ENCODE peak calls at places on chromosomes 3 and 15, in six cellular contexts. G is cardiac muscle cell; V is left ventricle myocardium inferior; J is psoas muscle; S is CD8-positive, alpha-beta T cell; H is heart left ventricle. K is an unnamed sample. For H3K4me1, the result is how much of the 10 kb centered on the place peaks cover.

GRCh38 chr3:131072099-131072559 is 45.5 kb downstream of the NEK11 start:
- DNase-seq in S (no peak), G (peak), V (no peak), H (no peak), J (no peak), K (no peak)

GRCh38 chr3:127693336-127693843 is 20.6 kb downstream of the ABTB1 start:
- DNase-seq in V (no peak), G (no peak), J (peak), H (peak), S (no peak), K (no peak)

GRCh38 chr15:59138243-59138642 is 33.3 kb downstream of the CCNB2 start:
- DNase-seq in G (peak), H (no peak), V (no peak), J (peak), S (peak), K (peak)

GRCh38 chr3:110420158-110420641 is 651.4 kb upstream of the NECTIN3 start:
- DNase-seq in G (peak), S (no peak), H (no peak), V (no peak), J (no peak), K (no peak)

GRCh38 chr3:146590521-146590920 is 14.6 kb downstream of the PLSCR5 start:
- DNase-seq in J (no peak), H (no peak), G (peak), S (no peak), V (no peak), K (no peak)

GRCh38 chr3:46565607-46566039 is 479 bp downstream of the LRRC2 start:
- DNase-seq in G (no peak), J (peak), S (no peak), V (peak), H (peak), K (peak)

GRCh38 chr15:90592144-90592887 is 62.6 kb downstream of the CRTC3 start:
- DNase-seq in H (no peak), V (no peak), J (no peak), G (peak), S (no peak), K (no peak)

GRCh38 chr3:60215952-60216351 is 1035.3 kb downstream of the FHIT start:
- DNase-seq in S (no peak), V (no peak), J (no peak), G (no peak), H (no peak), K (no peak)

GRCh38 chr3:187085933-187086332 is 53.4 kb downstream of the RPL39L start:
- DNase-seq in S (no peak), V (no peak), J (no peak), H (no peak), G (no peak), K (no peak)

GRCh38 chr3:128123538-128124368 is at the start of gene RUVBL1:
- DNase-seq in H (peak), G (peak), S (peak), J (peak), V (peak), K (peak)

GRCh38 chr3:48898383-48899234 is at the start of gene SLC25A20:
- DNase-seq in G (peak), S (peak), J (peak), V (peak), H (peak), K (peak)

GRCh38 chr3:12708584-12709192 is 44.8 kb upstream of the RAF1 start:
- DNase-seq in G (peak), S (no peak), J (peak), H (no peak), V (peak), K (peak)

GRCh38 chr3:123312331-123313265 is 110.9 kb downstream of the SEC22A start:
- DNase-seq in S (no peak), G (no peak), H (peak), V (no peak), J (no peak), K (no peak)

GRCh38 chr3:64343692-64344440 is 118.6 kb upstream of the PRICKLE2 start:
- DNase-seq in H (no peak), J (no peak), V (no peak), G (peak), S (no peak), K (no peak)

GRCh38 chr15:79140846-79141570 is 50.4 kb upstream of the RASGRF1 start:
- DNase-seq in V (no peak), G (no peak), J (no peak), S (no peak), H (no peak), K (no peak)

GRCh38 chr15:100002091-100002620 is 268.9 kb upstream of the LYSMD4 start:
- DNase-seq in G (no peak), V (no peak), J (no peak), H (no peak), S (no peak), K (no peak)

GRCh38 chr15:46808834-46809233 is 908.5 kb upstream of the SEMA6D start:
- DNase-seq in G (no peak), H (no peak), V (no peak), J (no peak), S (no peak), K (no peak)

GRCh38 chr3:73461582-73461981 is 163.2 kb downstream of the PDZRN3 start:
- DNase-seq in J (no peak), H (no peak), S (no peak), V (peak), G (peak), K (peak)

GRCh38 chr15:89680282-89680873 is 1.2 kb upstream of the PLIN1 start:
- DNase-seq in V (peak), J (peak), S (no peak), H (no peak), G (peak), K (peak)

GRCh38 chr15:58870451-58870850 is 63.0 kb downstream of the SLTM start:
- DNase-seq in V (no peak), H (no peak), G (peak), S (no peak), J (no peak), K (no peak)

GRCh38 chr15:41809526-41810220 is 18.2 kb upstream of the JMJD7 start:
- DNase-seq in S (no peak), G (no peak), V (no peak), H (no peak), J (no peak), K (no peak)

GRCh38 chr3:113275876-113276580 is 64.7 kb downstream of the BOC start:
- DNase-seq in V (peak), G (peak), J (peak), S (no peak), H (no peak), K (no peak)

GRCh38 chr3:121063628-121064027 is 155.6 kb downstream of the STXBP5L start:
- DNase-seq in H (no peak), V (no peak), S (no peak), J (no peak), G (no peak), K (no peak)

GRCh38 chr3:188594137-188594536 is 440.2 kb downstream of the LPP start:
- DNase-seq in H (no peak), V (no peak), S (no peak), J (no peak), G (peak), K (no peak)

GRCh38 chr3:156910022-156910421 is 83.9 kb downstream of the LEKR1 start:
- DNase-seq in H (no peak), J (no peak), V (no peak), S (no peak), G (no peak), K (no peak)

GRCh38 chr3:188084751-188085595 is 69.0 kb upstream of the LPP start:
- DNase-seq in G (no peak), S (no peak), H (no peak), J (no peak), V (no peak), K (no peak)

GRCh38 chr3:13559751-13560540 is 11.0 kb downstream of the FBLN2 start:
- DNase-seq in G (no peak), V (peak), J (peak), S (no peak), H (peak), K (no peak)

DNA sequence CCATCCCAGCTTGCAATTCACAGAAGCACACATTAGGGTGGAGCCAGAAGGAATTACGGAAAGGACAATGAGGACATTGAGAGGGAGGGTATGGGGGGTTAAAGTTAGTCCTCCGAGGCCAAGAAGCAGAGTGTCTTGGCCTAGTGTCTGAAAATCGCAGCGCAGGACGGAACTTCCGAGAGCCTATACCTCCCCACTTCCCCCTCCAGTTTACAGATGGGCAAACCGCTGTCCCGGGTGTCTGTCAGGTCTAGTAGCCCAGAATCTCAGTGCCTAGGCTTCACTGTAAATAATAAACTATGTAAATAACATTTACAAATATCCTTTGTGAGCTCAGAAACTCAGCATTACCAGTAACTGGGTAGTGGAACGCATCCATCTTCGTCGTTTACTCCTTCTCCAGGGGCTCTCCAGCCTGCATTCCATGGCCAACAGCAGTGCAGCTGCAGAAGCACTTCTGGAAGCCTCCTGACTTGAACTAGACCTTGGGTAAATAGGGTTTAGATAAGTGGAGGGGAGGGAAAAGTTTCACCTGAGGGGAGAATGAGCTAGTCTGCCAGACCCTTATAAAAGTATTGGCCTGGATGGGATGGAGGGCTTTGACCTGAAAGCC is 962 bp downstream of the ADPRH start:
- DNase-seq in J (peak), G (peak), H (no peak), V (peak), S (no peak), K (no peak)
- H3K4me3 ChIP-seq in J (peak), G (peak), H (peak), V (peak), S (peak), K (peak)

GRCh38 chr3:160399347-160400047 is at the start of gene SMC4:
- DNase-seq in H (peak), V (peak), S (no peak), G (peak), J (peak), K (peak)

GRCh38 chr3:160400048-160400630 is 689 bp downstream of the SMC4 start:
- DNase-seq in G (peak), H (peak), S (peak), J (peak), V (peak), K (peak)

GRCh38 chr3:160402249-160403027 is 3.0 kb downstream of the SMC4 start:
- DNase-seq in H (no peak), S (no peak), J (no peak), V (no peak), G (peak), K (no peak)

GRCh38 chr3:160401301-160402095 is 2.0 kb downstream of the SMC4 start:
- DNase-seq in H (no peak), J (no peak), S (no peak), V (no peak), G (peak), K (no peak)

GRCh38 chr3:160400631-160401150 is 1.2 kb downstream of the SMC4 start:
- DNase-seq in J (no peak), G (peak), S (peak), H (peak), V (peak), K (peak)
- H3K4me1 ChIP-seq in J (under half), G (under half), S (under half), H (under half), V (half or more), K (under half)

DNA sequence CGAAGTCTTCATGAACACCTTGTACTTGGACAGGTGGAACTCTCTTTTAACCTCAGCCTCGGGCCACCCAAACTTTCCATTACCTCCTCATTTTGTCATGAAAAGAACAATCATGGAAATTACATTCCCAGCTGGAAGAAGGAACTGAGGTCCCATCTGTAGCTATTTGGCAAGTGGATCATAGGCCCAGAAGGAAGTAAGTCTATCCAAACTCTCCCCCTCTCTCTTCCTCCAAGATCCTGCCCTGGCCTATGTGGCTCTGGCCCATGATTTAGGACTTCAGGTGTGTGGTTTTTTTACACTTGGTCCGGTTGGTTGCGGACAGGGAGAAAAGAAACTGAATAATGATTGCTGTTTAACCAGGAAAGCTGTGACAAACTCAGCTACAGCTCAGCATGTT is 44.1 kb downstream of the ITGB5 start:
- DNase-seq in V (no peak), G (no peak), J (no peak), H (no peak), S (no peak), K (no peak)
- H3K4me3 ChIP-seq in V (no peak), G (no peak), J (no peak), H (no peak), S (no peak), K (no peak)

DNA sequence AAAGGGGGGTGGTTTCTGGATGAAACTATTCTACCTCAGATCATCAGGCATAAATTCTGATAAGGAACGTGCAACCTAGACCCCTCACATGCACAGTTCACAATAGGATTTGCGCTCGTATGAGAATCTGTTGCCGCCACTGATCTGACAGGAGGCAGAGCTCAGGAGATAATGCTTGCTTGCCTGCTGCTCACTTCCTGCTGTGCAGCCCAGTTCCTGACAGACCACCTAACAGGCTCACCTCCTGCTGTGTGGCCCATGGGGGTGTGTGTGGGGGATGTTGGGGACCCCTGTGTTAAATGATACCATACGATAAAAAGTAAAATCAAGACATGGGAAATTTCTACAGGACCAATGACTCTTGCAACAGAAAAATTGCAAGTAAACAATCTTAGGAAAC is 24.0 kb downstream of the CP start:
- DNase-seq in V (no peak), S (no peak), J (no peak), H (no peak), G (no peak), K (no peak)
- H3K4me1 ChIP-seq in V (under half), S (under half), J (under half), H (under half), G (under half), K (under half)

DNA sequence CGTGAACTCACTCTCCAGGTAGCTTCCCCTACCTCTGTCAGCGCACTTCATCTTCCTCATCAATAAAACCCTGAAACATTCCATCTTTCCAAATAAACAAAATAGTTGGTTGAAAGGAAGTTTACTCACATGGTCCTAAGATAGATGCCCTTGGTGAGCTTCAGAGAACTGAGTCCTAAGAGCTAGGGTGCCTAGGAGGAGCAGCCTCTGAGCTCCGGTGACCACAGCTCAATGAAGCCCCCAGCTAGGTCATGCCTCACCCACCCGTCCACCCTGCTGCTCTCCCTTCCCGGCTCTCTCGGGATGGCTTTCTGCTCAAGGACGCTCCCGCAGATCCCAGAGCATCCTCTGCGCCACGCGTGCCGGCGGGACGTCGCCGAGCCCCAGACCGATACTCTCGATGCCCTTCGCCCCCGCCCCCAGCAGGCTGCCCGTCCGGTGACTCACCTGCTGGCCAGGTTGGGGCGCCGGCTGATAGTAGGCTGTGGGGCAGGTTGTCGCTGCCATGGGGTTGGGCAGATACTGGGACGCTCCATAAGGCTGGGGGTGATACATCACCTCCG is 697 bp downstream of the VGLL3 start:
- DNase-seq in H (peak), G (no peak), J (peak), V (peak), S (no peak), K (no peak)
- H3K4me3 ChIP-seq in H (peak), G (peak), J (peak), V (peak), S (no peak), K (peak)

K was measured in heart right ventricle.